ENCODE peak calls at places on chromosomes 13 and 19, in seven cellular contexts. One of them, this sample, is unnamed.

GRCh38 chr19:18417250-18418033 is 1.8 kb upstream of the SSBP4 start:
- DNase-seq in effector memory CD4-positive, alpha-beta T cell: no peak
- DNase-seq in naive thymus-derived CD4-positive, alpha-beta T cell: no peak
- DNase-seq in PC-3: peak; percentile 72
- DNase-seq in pancreas: no peak
- DNase-seq in CD4-positive, CD25-positive, alpha-beta regulatory T cell: no peak
- DNase-seq in left lung: peak; percentile 91
- DNase-seq in this sample: no peak

GRCh38 chr19:12868540-12869112 is 12.6 kb downstream of the DNASE2 start:
- DNase-seq in effector memory CD4-positive, alpha-beta T cell: no peak
- DNase-seq in naive thymus-derived CD4-positive, alpha-beta T cell: no peak
- DNase-seq in PC-3: peak; percentile 36
- DNase-seq in pancreas: no peak
- DNase-seq in CD4-positive, CD25-positive, alpha-beta regulatory T cell: no peak
- DNase-seq in left lung: no peak
- DNase-seq in this sample: no peak

GRCh38 chr19:51722492-51722891 is 1.3 kb downstream of the HAS1 start:
- DNase-seq in effector memory CD4-positive, alpha-beta T cell: no peak
- DNase-seq in naive thymus-derived CD4-positive, alpha-beta T cell: no peak
- DNase-seq in PC-3: no peak
- DNase-seq in pancreas: no peak
- DNase-seq in CD4-positive, CD25-positive, alpha-beta regulatory T cell: no peak
- DNase-seq in left lung: no peak
- DNase-seq in this sample: no peak

GRCh38 chr13:99354371-99354951 is 47.3 kb upstream of the GPR183 start:
- DNase-seq in effector memory CD4-positive, alpha-beta T cell: no peak
- DNase-seq in naive thymus-derived CD4-positive, alpha-beta T cell: no peak
- DNase-seq in PC-3: peak; percentile 45
- DNase-seq in pancreas: no peak
- DNase-seq in CD4-positive, CD25-positive, alpha-beta regulatory T cell: no peak
- DNase-seq in left lung: no peak
- DNase-seq in this sample: no peak

GRCh38 chr13:86591862-86592261 is 792.6 kb upstream of the SLITRK6 start:
- DNase-seq in effector memory CD4-positive, alpha-beta T cell: no peak
- DNase-seq in naive thymus-derived CD4-positive, alpha-beta T cell: no peak
- DNase-seq in PC-3: peak; percentile 3
- DNase-seq in pancreas: no peak
- DNase-seq in CD4-positive, CD25-positive, alpha-beta regulatory T cell: no peak
- DNase-seq in left lung: no peak
- DNase-seq in this sample: no peak

GRCh38 chr19:5403968-5404640 is 51.1 kb upstream of the ZNRF4 start:
- DNase-seq in effector memory CD4-positive, alpha-beta T cell: no peak
- DNase-seq in naive thymus-derived CD4-positive, alpha-beta T cell: peak; percentile 20
- DNase-seq in PC-3: peak; percentile 97
- DNase-seq in pancreas: peak; percentile 69
- DNase-seq in CD4-positive, CD25-positive, alpha-beta regulatory T cell: peak; percentile 30
- DNase-seq in left lung: peak; percentile 79
- DNase-seq in this sample: peak; percentile 0

GRCh38 chr19:17966497-17967257 is at the start of gene KCNN1:
- DNase-seq in effector memory CD4-positive, alpha-beta T cell: no peak
- DNase-seq in naive thymus-derived CD4-positive, alpha-beta T cell: no peak
- DNase-seq in PC-3: no peak
- DNase-seq in pancreas: no peak
- DNase-seq in CD4-positive, CD25-positive, alpha-beta regulatory T cell: no peak
- DNase-seq in left lung: no peak
- DNase-seq in this sample: no peak

GRCh38 chr19:42201489-42202289 is 15.8 kb downstream of the DEDD2 start:
- DNase-seq in effector memory CD4-positive, alpha-beta T cell: peak; percentile 47
- DNase-seq in naive thymus-derived CD4-positive, alpha-beta T cell: no peak
- DNase-seq in PC-3: no peak
- DNase-seq in pancreas: no peak
- DNase-seq in CD4-positive, CD25-positive, alpha-beta regulatory T cell: peak; percentile 29
- DNase-seq in left lung: peak; percentile 82
- DNase-seq in this sample: no peak

GRCh38 chr19:8456064-8456463 is 11.3 kb downstream of the HNRNPM start:
- DNase-seq in effector memory CD4-positive, alpha-beta T cell: no peak
- DNase-seq in naive thymus-derived CD4-positive, alpha-beta T cell: no peak
- DNase-seq in PC-3: no peak
- DNase-seq in pancreas: no peak
- DNase-seq in CD4-positive, CD25-positive, alpha-beta regulatory T cell: no peak
- DNase-seq in left lung: no peak
- DNase-seq in this sample: no peak

GRCh38 chr19:40236026-40236355 is 9.5 kb upstream of the CCNP start:
- DNase-seq in effector memory CD4-positive, alpha-beta T cell: no peak
- DNase-seq in naive thymus-derived CD4-positive, alpha-beta T cell: no peak
- DNase-seq in PC-3: no peak
- DNase-seq in pancreas: no peak
- DNase-seq in CD4-positive, CD25-positive, alpha-beta regulatory T cell: no peak
- DNase-seq in left lung: no peak
- DNase-seq in this sample: no peak

GRCh38 chr19:35058370-35058769 is 16.8 kb downstream of the HPN start:
- DNase-seq in effector memory CD4-positive, alpha-beta T cell: no peak
- DNase-seq in naive thymus-derived CD4-positive, alpha-beta T cell: no peak
- DNase-seq in PC-3: no peak
- DNase-seq in pancreas: no peak
- DNase-seq in CD4-positive, CD25-positive, alpha-beta regulatory T cell: no peak
- DNase-seq in left lung: no peak
- DNase-seq in this sample: no peak

GRCh38 chr13:37289212-37289935 is 183.9 kb upstream of the CSNK1A1L start:
- DNase-seq in effector memory CD4-positive, alpha-beta T cell: no peak
- DNase-seq in naive thymus-derived CD4-positive, alpha-beta T cell: no peak
- DNase-seq in PC-3: no peak
- DNase-seq in pancreas: no peak
- DNase-seq in CD4-positive, CD25-positive, alpha-beta regulatory T cell: no peak
- DNase-seq in left lung: no peak
- DNase-seq in this sample: no peak

GRCh38 chr13:41791056-41791455 is 169.9 kb downstream of the VWA8 start:
- DNase-seq in effector memory CD4-positive, alpha-beta T cell: no peak
- DNase-seq in naive thymus-derived CD4-positive, alpha-beta T cell: no peak
- DNase-seq in PC-3: no peak
- DNase-seq in pancreas: no peak
- DNase-seq in CD4-positive, CD25-positive, alpha-beta regulatory T cell: no peak
- DNase-seq in left lung: no peak
- DNase-seq in this sample: no peak

GRCh38 chr19:38293281-38293680 is 10.8 kb upstream of the C19orf33 start:
- DNase-seq in effector memory CD4-positive, alpha-beta T cell: no peak
- DNase-seq in naive thymus-derived CD4-positive, alpha-beta T cell: no peak
- DNase-seq in PC-3: no peak
- DNase-seq in pancreas: no peak
- DNase-seq in CD4-positive, CD25-positive, alpha-beta regulatory T cell: no peak
- DNase-seq in left lung: no peak
- DNase-seq in this sample: no peak

GRCh38 chr19:38289955-38290354 is 14.1 kb upstream of the C19orf33 start:
- DNase-seq in effector memory CD4-positive, alpha-beta T cell: no peak
- DNase-seq in naive thymus-derived CD4-positive, alpha-beta T cell: no peak
- DNase-seq in PC-3: no peak
- DNase-seq in pancreas: no peak
- DNase-seq in CD4-positive, CD25-positive, alpha-beta regulatory T cell: no peak
- DNase-seq in left lung: no peak
- DNase-seq in this sample: no peak

GRCh38 chr19:38288127-38288855 is 15.8 kb upstream of the C19orf33 start:
- DNase-seq in effector memory CD4-positive, alpha-beta T cell: no peak
- DNase-seq in naive thymus-derived CD4-positive, alpha-beta T cell: no peak
- DNase-seq in PC-3: no peak
- DNase-seq in pancreas: no peak
- DNase-seq in CD4-positive, CD25-positive, alpha-beta regulatory T cell: no peak
- DNase-seq in left lung: no peak
- DNase-seq in this sample: no peak

GRCh38 chr19:38291855-38292254 is 12.2 kb upstream of the C19orf33 start:
- DNase-seq in effector memory CD4-positive, alpha-beta T cell: no peak
- DNase-seq in naive thymus-derived CD4-positive, alpha-beta T cell: no peak
- DNase-seq in PC-3: no peak
- DNase-seq in pancreas: no peak
- DNase-seq in CD4-positive, CD25-positive, alpha-beta regulatory T cell: no peak
- DNase-seq in left lung: no peak
- DNase-seq in this sample: no peak

DNA sequence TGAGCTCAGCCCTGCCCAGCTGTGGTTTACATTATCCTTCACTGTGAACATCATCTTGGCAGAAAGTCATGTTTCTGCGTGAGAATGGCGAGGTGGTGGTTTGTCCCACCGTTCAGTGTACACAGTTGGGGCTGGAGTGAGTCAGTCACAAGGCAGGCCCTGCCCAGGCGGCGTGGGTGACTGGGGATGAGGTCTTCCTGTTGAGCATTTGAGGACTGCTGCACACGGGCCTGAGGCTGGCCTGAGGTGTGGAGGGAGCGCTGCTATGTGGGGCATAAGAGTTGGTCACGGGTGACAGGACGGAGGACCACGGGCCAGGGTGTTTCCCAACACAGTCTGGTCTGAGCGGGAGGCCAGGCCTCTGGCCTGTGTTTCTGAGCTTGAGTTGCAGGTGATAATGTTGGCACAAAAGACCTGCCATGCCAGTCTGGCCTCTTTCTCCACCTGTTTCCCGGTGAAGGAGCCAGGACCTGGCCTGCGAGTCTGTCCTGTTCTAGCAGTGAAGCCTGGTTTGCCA is 13.4 kb upstream of the C19orf33 start:
- DNase-seq in effector memory CD4-positive, alpha-beta T cell: no peak
- DNase-seq in naive thymus-derived CD4-positive, alpha-beta T cell: no peak
- DNase-seq in PC-3: peak; percentile 97
- DNase-seq in pancreas: peak; percentile 85
- DNase-seq in CD4-positive, CD25-positive, alpha-beta regulatory T cell: no peak
- DNase-seq in left lung: peak; percentile 63
- DNase-seq in this sample: no peak
- H3K27ac ChIP-seq in effector memory CD4-positive, alpha-beta T cell: no peak overlapping the region
- H3K27ac ChIP-seq in naive thymus-derived CD4-positive, alpha-beta T cell: no peak overlapping the region
- H3K27ac ChIP-seq in PC-3: peak overlapping the region; percentile 93
- H3K27ac ChIP-seq in pancreas: peak overlapping the region; percentile 65
- H3K27ac ChIP-seq in CD4-positive, CD25-positive, alpha-beta regulatory T cell: no peak overlapping the region
- H3K27ac ChIP-seq in left lung: peak overlapping the region; percentile 30
- H3K27ac ChIP-seq in this sample: no peak overlapping the region

GRCh38 chr19:28700176-28700575 is 512.8 kb downstream of the UQCRFS1 start:
- DNase-seq in effector memory CD4-positive, alpha-beta T cell: no peak
- DNase-seq in naive thymus-derived CD4-positive, alpha-beta T cell: no peak
- DNase-seq in PC-3: no peak
- DNase-seq in pancreas: no peak
- DNase-seq in CD4-positive, CD25-positive, alpha-beta regulatory T cell: no peak
- DNase-seq in left lung: no peak
- DNase-seq in this sample: no peak

GRCh38 chr19:28694812-28695211 is 518.1 kb downstream of the UQCRFS1 start:
- DNase-seq in effector memory CD4-positive, alpha-beta T cell: no peak
- DNase-seq in naive thymus-derived CD4-positive, alpha-beta T cell: no peak
- DNase-seq in PC-3: no peak
- DNase-seq in pancreas: no peak
- DNase-seq in CD4-positive, CD25-positive, alpha-beta regulatory T cell: no peak
- DNase-seq in left lung: no peak
- DNase-seq in this sample: no peak

GRCh38 chr19:28701491-28701890 is 511.5 kb downstream of the UQCRFS1 start:
- DNase-seq in effector memory CD4-positive, alpha-beta T cell: no peak
- DNase-seq in naive thymus-derived CD4-positive, alpha-beta T cell: no peak
- DNase-seq in PC-3: peak; percentile 55
- DNase-seq in pancreas: no peak
- DNase-seq in CD4-positive, CD25-positive, alpha-beta regulatory T cell: no peak
- DNase-seq in left lung: no peak
- DNase-seq in this sample: no peak

GRCh38 chr19:28691683-28692082 is 521.3 kb downstream of the UQCRFS1 start:
- DNase-seq in effector memory CD4-positive, alpha-beta T cell: no peak
- DNase-seq in naive thymus-derived CD4-positive, alpha-beta T cell: no peak
- DNase-seq in PC-3: no peak
- DNase-seq in pancreas: no peak
- DNase-seq in CD4-positive, CD25-positive, alpha-beta regulatory T cell: no peak
- DNase-seq in left lung: no peak
- DNase-seq in this sample: no peak

DNA sequence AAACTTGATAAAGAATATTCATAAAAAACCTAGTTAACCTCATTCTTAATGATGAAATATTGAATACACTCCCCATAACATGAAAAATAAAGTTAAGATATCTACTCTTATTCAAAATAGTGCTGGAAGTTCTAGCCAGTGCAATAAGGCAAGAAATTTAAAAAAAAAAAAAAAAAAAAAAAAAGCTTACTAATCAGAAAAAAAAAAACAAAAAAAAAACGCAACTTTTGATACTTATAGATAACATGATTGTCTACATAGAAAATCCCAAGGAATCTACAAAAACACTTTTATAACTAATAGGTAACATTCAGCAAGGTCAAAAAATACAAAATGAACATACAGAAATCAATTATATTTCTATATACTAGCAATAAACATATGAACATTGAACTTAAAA is 515.6 kb downstream of the UQCRFS1 start:
- DNase-seq in effector memory CD4-positive, alpha-beta T cell: no peak
- DNase-seq in naive thymus-derived CD4-positive, alpha-beta T cell: no peak
- DNase-seq in PC-3: no peak
- DNase-seq in pancreas: no peak
- DNase-seq in CD4-positive, CD25-positive, alpha-beta regulatory T cell: no peak
- DNase-seq in left lung: no peak
- DNase-seq in this sample: no peak
- H3K27ac ChIP-seq in effector memory CD4-positive, alpha-beta T cell: no peak overlapping the region
- H3K27ac ChIP-seq in naive thymus-derived CD4-positive, alpha-beta T cell: no peak overlapping the region
- H3K27ac ChIP-seq in PC-3: no peak overlapping the region
- H3K27ac ChIP-seq in pancreas: no peak overlapping the region
- H3K27ac ChIP-seq in CD4-positive, CD25-positive, alpha-beta regulatory T cell: no peak overlapping the region
- H3K27ac ChIP-seq in left lung: no peak overlapping the region
- H3K27ac ChIP-seq in this sample: no peak overlapping the region

DNA sequence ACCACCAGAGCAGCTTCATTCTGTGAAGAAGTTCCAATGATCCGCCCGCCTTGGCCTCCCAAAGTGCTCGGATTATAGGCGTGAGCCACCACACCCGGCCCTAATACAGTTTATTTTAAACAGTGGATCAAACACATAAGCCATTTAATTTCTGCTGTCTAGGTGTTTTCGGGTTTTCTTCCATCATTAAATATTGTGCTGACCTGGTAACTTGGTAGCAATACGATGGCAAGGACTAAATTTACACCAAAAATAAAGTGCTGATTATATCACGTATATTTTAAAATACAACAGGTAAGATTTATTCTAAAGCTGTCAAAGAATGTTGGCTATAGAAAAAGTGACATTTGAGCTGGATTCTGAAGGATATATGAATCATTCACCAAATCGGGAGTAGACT is 1.3 kb downstream of the MED4 start:
- DNase-seq in effector memory CD4-positive, alpha-beta T cell: no peak
- DNase-seq in naive thymus-derived CD4-positive, alpha-beta T cell: no peak
- DNase-seq in PC-3: no peak
- DNase-seq in pancreas: no peak
- DNase-seq in CD4-positive, CD25-positive, alpha-beta regulatory T cell: no peak
- DNase-seq in left lung: no peak
- DNase-seq in this sample: no peak
- H3K27ac ChIP-seq in effector memory CD4-positive, alpha-beta T cell: no peak overlapping the region
- H3K27ac ChIP-seq in naive thymus-derived CD4-positive, alpha-beta T cell: peak overlapping the region; percentile 99
- H3K27ac ChIP-seq in PC-3: no peak overlapping the region
- H3K27ac ChIP-seq in pancreas: no peak overlapping the region
- H3K27ac ChIP-seq in CD4-positive, CD25-positive, alpha-beta regulatory T cell: no peak overlapping the region
- H3K27ac ChIP-seq in left lung: no peak overlapping the region
- H3K27ac ChIP-seq in this sample: no peak overlapping the region

DNA sequence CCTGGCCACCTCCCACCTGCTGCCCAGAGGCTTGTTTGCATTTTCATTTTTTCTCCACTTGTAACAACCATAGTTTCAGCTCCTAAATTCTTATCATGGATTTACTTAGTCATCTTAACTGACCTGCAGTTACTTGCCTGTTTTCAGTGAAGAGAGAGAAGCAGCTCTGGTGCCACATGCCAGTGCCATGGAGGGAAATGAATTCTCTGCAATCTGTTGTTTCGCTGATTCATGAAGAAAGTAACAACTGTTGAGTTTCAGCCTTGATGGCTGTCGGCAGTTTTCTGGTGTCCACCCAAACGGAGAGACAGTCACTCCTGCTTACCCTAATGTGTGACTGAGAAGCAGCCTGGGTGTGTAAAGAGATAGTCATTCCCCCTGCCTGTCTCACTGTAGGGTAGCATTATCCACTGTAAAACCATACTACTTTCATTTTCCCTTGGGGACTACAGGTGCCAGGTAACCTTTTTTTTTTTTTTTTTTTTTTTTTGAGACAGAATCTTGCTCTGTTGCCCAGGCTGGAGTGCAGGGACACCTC is 116.1 kb downstream of the DNAJC3 start:
- DNase-seq in effector memory CD4-positive, alpha-beta T cell: no peak
- DNase-seq in naive thymus-derived CD4-positive, alpha-beta T cell: no peak
- DNase-seq in PC-3: no peak
- DNase-seq in pancreas: no peak
- DNase-seq in CD4-positive, CD25-positive, alpha-beta regulatory T cell: no peak
- DNase-seq in left lung: no peak
- DNase-seq in this sample: no peak
- H3K27ac ChIP-seq in effector memory CD4-positive, alpha-beta T cell: no peak overlapping the region
- H3K27ac ChIP-seq in naive thymus-derived CD4-positive, alpha-beta T cell: no peak overlapping the region
- H3K27ac ChIP-seq in PC-3: no peak overlapping the region
- H3K27ac ChIP-seq in pancreas: no peak overlapping the region
- H3K27ac ChIP-seq in CD4-positive, CD25-positive, alpha-beta regulatory T cell: no peak overlapping the region
- H3K27ac ChIP-seq in left lung: no peak overlapping the region
- H3K27ac ChIP-seq in this sample: no peak overlapping the region

This sample was measured in caudate nucleus.